ENCODE peak calls at places on chromosomes 2 and 18, in four cellular contexts. One of them, this sample, is unnamed.

GRCh38 chr2:105237045-105237765 is 4.3 kb upstream of the GPR45 start:
- DNase-seq in spleen: no peak
- DNase-seq in lower leg skin: no peak
- DNase-seq in heart left ventricle: no peak
- DNase-seq in this sample: no peak

GRCh38 chr2:210190345-210190744 is 19.1 kb upstream of the KANSL1L start:
- DNase-seq in spleen: no peak
- DNase-seq in lower leg skin: no peak
- DNase-seq in heart left ventricle: no peak
- DNase-seq in this sample: no peak

GRCh38 chr2:240468300-240469238 is 33.1 kb downstream of the GPC1 start:
- DNase-seq in spleen: peak
- DNase-seq in lower leg skin: peak
- DNase-seq in heart left ventricle: peak
- DNase-seq in this sample: no peak

GRCh38 chr18:37554399-37554787 is 11.2 kb downstream of the CELF4 start:
- DNase-seq in spleen: no peak
- DNase-seq in lower leg skin: no peak
- DNase-seq in heart left ventricle: no peak
- DNase-seq in this sample: no peak

GRCh38 chr18:9520666-9521065 is 45.4 kb downstream of the RALBP1 start:
- DNase-seq in spleen: no peak
- DNase-seq in lower leg skin: no peak
- DNase-seq in heart left ventricle: no peak
- DNase-seq in this sample: no peak

GRCh38 chr18:3456686-3457069 is 6.7 kb downstream of the TGIF1 start:
- DNase-seq in spleen: no peak
- DNase-seq in lower leg skin: no peak
- DNase-seq in heart left ventricle: no peak
- DNase-seq in this sample: no peak

GRCh38 chr2:54572262-54572635 is 116.1 kb downstream of the SPTBN1 start:
- DNase-seq in spleen: no peak
- DNase-seq in lower leg skin: no peak
- DNase-seq in heart left ventricle: no peak
- DNase-seq in this sample: no peak

GRCh38 chr18:45602926-45603325 is 12.3 kb upstream of the SLC14A2 start:
- DNase-seq in spleen: no peak
- DNase-seq in lower leg skin: no peak
- DNase-seq in heart left ventricle: no peak
- DNase-seq in this sample: no peak

GRCh38 chr2:152594792-152595191 is 122.5 kb downstream of the PRPF40A start:
- DNase-seq in spleen: no peak
- DNase-seq in lower leg skin: no peak
- DNase-seq in heart left ventricle: peak
- DNase-seq in this sample: no peak

GRCh38 chr2:240236217-240237111 is 96.0 kb upstream of the OTOS start:
- DNase-seq in spleen: peak
- DNase-seq in lower leg skin: peak
- DNase-seq in heart left ventricle: peak
- DNase-seq in this sample: no peak

GRCh38 chr2:20157606-20157970 is 67.3 kb downstream of the SDC1 start:
- DNase-seq in spleen: no peak
- DNase-seq in lower leg skin: no peak
- DNase-seq in heart left ventricle: no peak
- DNase-seq in this sample: no peak

GRCh38 chr2:216773072-216773471 is 77.7 kb upstream of the IGFBP5 start:
- DNase-seq in spleen: no peak
- DNase-seq in lower leg skin: no peak
- DNase-seq in heart left ventricle: peak
- DNase-seq in this sample: no peak

GRCh38 chr2:30445266-30445821 is 1.7 kb upstream of the LCLAT1 start:
- DNase-seq in spleen: no peak
- DNase-seq in lower leg skin: no peak
- DNase-seq in heart left ventricle: no peak
- DNase-seq in this sample: no peak

GRCh38 chr2:174039551-174040416 is 74.6 kb upstream of the SP3 start:
- DNase-seq in spleen: peak
- DNase-seq in lower leg skin: peak
- DNase-seq in heart left ventricle: peak
- DNase-seq in this sample: peak

GRCh38 chr2:65366595-65367125 is 65.7 kb downstream of the SPRED2 start:
- DNase-seq in spleen: no peak
- DNase-seq in lower leg skin: no peak
- DNase-seq in heart left ventricle: no peak
- DNase-seq in this sample: no peak

GRCh38 chr2:239601201-239601851 is 200.5 kb upstream of the HDAC4 start:
- DNase-seq in spleen: peak
- DNase-seq in lower leg skin: peak
- DNase-seq in heart left ventricle: peak
- DNase-seq in this sample: peak

DNA sequence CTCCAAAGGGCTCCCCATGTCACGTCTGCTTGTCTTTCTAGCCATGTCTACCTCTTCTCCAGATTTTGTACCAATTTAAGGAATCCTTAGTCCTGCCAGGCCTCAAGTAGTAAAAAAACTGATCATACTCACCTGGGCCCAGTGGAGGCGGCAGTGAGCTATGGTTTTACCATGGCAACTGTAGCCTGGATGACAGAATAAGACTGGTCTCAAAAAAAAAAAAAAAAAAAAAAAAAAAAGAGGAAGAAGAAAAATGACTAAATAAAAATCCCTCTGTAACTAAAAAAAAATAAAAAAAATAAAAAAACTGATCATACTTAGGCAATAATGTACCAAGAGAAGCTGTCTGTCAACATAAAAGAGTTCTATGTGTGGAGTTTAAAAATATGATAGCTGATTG is 221.6 kb downstream of the NR4A2 start:
- DNase-seq in spleen: no peak
- DNase-seq in lower leg skin: no peak
- DNase-seq in heart left ventricle: no peak
- DNase-seq in this sample: peak
- TF ChIP-seq CTCF in spleen: no peak
- TF ChIP-seq CTCF in lower leg skin: no peak
- TF ChIP-seq CTCF in heart left ventricle: no peak
- TF ChIP-seq CTCF in this sample: no peak

GRCh38 chr2:101157272-101157671 is 6.1 kb upstream of the TBC1D8 start:
- DNase-seq in spleen: no peak
- DNase-seq in lower leg skin: no peak
- DNase-seq in heart left ventricle: no peak
- DNase-seq in this sample: no peak
- TF ChIP-seq POLR2A in spleen: no peak
- TF ChIP-seq POLR2A in lower leg skin: no peak
- TF ChIP-seq POLR2A in heart left ventricle: no peak
- TF ChIP-seq POLR2A in this sample: no peak

GRCh38 chr2:70645733-70646420 is 92.3 kb upstream of the TGFA start:
- DNase-seq in spleen: no peak
- DNase-seq in lower leg skin: no peak
- DNase-seq in heart left ventricle: no peak
- DNase-seq in this sample: no peak
- TF ChIP-seq CTCF in spleen: no peak
- TF ChIP-seq CTCF in lower leg skin: no peak
- TF ChIP-seq CTCF in heart left ventricle: no peak
- TF ChIP-seq CTCF in this sample: no peak

GRCh38 chr2:28390857-28391563 is 1.6 kb upstream of the FOSL2 start:
- DNase-seq in spleen: peak
- DNase-seq in lower leg skin: peak
- DNase-seq in heart left ventricle: peak
- DNase-seq in this sample: peak
- TF ChIP-seq POLR2A in spleen: no peak
- TF ChIP-seq POLR2A in lower leg skin: no peak
- TF ChIP-seq POLR2A in heart left ventricle: no peak
- TF ChIP-seq POLR2A in this sample: no peak

DNA sequence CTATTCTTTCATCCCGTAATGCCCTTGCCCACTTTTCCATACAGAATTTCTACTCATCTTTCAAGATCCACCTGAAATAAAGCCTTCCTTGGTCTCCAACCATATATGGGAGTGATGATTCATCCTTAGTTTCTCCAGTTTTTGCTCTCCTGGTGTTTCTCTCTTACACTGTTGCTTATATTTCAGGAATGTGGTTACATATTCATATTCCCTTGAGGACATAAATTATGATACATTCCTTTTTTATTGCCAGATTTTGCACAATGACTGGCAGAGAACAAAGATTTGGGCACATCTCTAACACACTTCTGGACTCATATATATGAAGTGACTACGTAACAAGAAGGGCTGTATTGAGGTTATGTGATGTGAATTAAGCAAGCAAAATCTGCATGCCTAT is 1573.4 kb upstream of the NXPH2 start:
- DNase-seq in spleen: no peak
- DNase-seq in lower leg skin: no peak
- DNase-seq in heart left ventricle: no peak
- DNase-seq in this sample: no peak
- TF ChIP-seq CTCF in spleen: no peak
- TF ChIP-seq CTCF in lower leg skin: no peak
- TF ChIP-seq CTCF in heart left ventricle: no peak
- TF ChIP-seq CTCF in this sample: no peak

DNA sequence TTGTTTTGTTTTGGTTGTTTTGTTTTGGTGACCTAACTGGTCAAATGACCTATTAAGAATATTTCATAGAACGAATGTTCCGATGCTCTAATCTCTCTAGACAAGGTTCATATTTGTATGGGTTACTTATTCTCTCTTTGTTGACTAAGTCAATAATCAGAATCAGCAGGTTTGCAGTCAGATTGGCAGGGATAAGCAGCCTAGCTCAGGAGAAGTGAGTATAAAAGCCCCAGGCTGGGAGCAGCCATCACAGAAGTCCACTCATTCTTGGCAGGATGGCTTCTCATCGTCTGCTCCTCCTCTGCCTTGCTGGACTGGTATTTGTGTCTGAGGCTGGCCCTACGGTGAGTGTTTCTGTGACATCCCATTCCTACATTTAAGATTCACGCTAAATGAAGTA is at the start of gene TTR:
- DNase-seq in spleen: no peak
- DNase-seq in lower leg skin: no peak
- DNase-seq in heart left ventricle: no peak
- DNase-seq in this sample: peak
- TF ChIP-seq POLR2A in spleen: no peak
- TF ChIP-seq POLR2A in lower leg skin: no peak
- TF ChIP-seq POLR2A in heart left ventricle: no peak
- TF ChIP-seq POLR2A in this sample: no peak

DNA sequence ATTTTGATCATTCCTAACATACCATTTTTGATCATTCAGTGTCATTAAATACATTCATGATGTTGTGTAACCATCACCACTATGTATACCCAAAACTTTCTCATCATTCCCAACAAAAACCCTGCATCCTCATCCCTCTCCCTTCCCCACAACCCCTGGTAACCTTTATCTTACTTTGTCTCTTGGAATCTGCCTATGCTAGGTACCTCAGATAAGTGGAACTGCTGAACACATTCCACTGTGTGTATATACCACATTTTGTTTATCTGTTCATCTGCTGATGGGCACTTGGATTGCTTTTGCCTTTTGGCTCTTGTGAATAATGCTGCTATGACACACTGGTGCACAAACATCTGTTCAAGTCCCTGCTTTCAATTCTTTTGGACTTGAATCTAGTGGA is 83.8 kb upstream of the TFCP2L1 start:
- DNase-seq in spleen: no peak
- DNase-seq in lower leg skin: no peak
- DNase-seq in heart left ventricle: no peak
- DNase-seq in this sample: no peak
- TF ChIP-seq CTCF in spleen: no peak
- TF ChIP-seq CTCF in lower leg skin: no peak
- TF ChIP-seq CTCF in heart left ventricle: no peak
- TF ChIP-seq CTCF in this sample: no peak

GRCh38 chr2:113155331-113155730 is 18.4 kb upstream of the PSD4 start:
- DNase-seq in spleen: no peak
- DNase-seq in lower leg skin: no peak
- DNase-seq in heart left ventricle: no peak
- DNase-seq in this sample: no peak

GRCh38 chr2:113157897-113158753 is 15.6 kb upstream of the PSD4 start:
- DNase-seq in spleen: no peak
- DNase-seq in lower leg skin: peak
- DNase-seq in heart left ventricle: no peak
- DNase-seq in this sample: no peak

GRCh38 chr2:113157108-113157896 is 16.5 kb upstream of the PSD4 start:
- DNase-seq in spleen: peak
- DNase-seq in lower leg skin: peak
- DNase-seq in heart left ventricle: no peak
- DNase-seq in this sample: peak

GRCh38 chr2:113158884-113159553 is 14.8 kb upstream of the PSD4 start:
- DNase-seq in spleen: no peak
- DNase-seq in lower leg skin: peak
- DNase-seq in heart left ventricle: no peak
- DNase-seq in this sample: no peak

DNA sequence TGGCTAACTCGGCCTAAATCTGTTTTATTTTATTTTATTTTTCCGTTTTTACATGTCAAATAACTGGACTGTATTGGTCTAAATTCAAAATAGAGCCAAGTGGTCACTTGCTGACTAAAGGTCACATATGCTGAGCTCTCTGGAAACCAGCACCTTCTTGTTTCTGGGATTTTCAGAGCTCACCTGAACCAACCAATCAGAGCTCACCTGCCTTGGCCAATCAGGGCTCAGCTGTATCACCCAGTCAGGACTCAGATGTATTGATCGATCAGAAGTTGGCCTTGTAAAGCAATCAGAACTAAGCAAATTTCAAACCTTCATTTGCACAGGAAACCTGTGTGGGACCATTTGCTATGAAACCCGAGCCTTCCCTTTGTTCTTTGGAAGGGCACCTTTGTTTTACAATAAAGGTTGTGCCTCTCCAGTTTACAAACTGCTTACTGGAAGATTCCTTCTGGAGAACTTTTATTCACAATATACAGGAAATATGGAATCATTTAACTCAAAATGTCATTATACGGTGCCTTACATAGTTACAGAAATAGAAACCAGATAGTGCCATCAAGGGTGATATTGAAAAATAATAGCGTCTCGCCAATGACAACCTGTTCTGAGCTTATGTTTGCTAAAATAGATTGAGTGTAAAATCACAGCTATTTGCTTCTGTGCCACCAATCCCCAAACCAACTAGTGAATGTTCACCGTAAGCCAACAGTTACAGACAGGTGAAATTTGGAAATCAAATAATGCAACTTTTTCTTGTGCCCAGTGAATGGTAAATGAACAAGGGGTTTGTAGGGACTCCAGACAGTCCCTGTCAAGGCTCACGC is 17.3 kb upstream of the PSD4 start:
- DNase-seq in spleen: no peak
- DNase-seq in lower leg skin: no peak
- DNase-seq in heart left ventricle: no peak
- DNase-seq in this sample: no peak
- TF ChIP-seq POLR2A in spleen: no peak
- TF ChIP-seq POLR2A in lower leg skin: no peak
- TF ChIP-seq POLR2A in heart left ventricle: no peak
- TF ChIP-seq POLR2A in this sample: no peak

This sample was measured in stomach.